ENCODE peak calls at places on chromosomes 13 and 19, in nine cellular contexts. F is KG1; U is T-helper 1 cell; O is NCI-H1417 treated with DMSO at 0.1 percent for 48 hours; E is HFFc6; M is stimulated activated CD4-positive, alpha-beta T cell treated with anti-CD3 and anti-CD28 coated beads, Interleukin-2, amount 100 ng/mL, for 48 hours; I is sigmoid colon; G is mucosa of descending colon; K is stimulated activated CD8-positive, alpha-beta memory T cell treated with anti-CD3 and anti-CD28 coated beads, Interleukin-7, amount 100 ng/mL, for 24 hours. R is an unnamed sample.

GRCh38 chr19:38875656-38876345 is 2.3 kb downstream of the RINL start:
- DNase-seq in F (no peak), U (no peak), O (no peak), E (no peak), M (no peak), I (no peak), G (no peak), K (no peak), R (no peak)

GRCh38 chr19:41927810-41928192 is 448 bp downstream of the ERFL start:
- DNase-seq in F (no peak), U (no peak), O (no peak), E (no peak), M (no peak), I (no peak), G (peak), K (no peak), R (no peak)

GRCh38 chr19:1407662-1408299 is 395 bp downstream of the DAZAP1 start:
- DNase-seq in F (no peak), U (no peak), O (no peak), E (no peak), M (no peak), I (peak), G (peak), K (no peak), R (no peak)

GRCh38 chr13:101231751-101232428 is 184.4 kb downstream of the NALCN start:
- DNase-seq in F (no peak), U (no peak), O (no peak), E (peak), M (no peak), I (no peak), G (no peak), K (no peak), R (no peak)

GRCh38 chr13:98315902-98316301 is 138.8 kb upstream of the RNF113B start:
- DNase-seq in F (no peak), U (no peak), O (no peak), E (no peak), M (no peak), I (no peak), G (no peak), K (no peak), R (no peak)

GRCh38 chr19:11264452-11265176 is 2.3 kb upstream of the DOCK6 start:
- DNase-seq in F (no peak), U (no peak), O (no peak), E (no peak), M (no peak), I (peak), G (peak), K (no peak), R (no peak)

GRCh38 chr19:8389891-8390616 is at the start of gene RAB11B:
- DNase-seq in F (peak), U (peak), O (peak), E (peak), M (peak), I (peak), G (peak), K (peak), R (peak)

GRCh38 chr13:24688901-24689300 is 8.7 kb downstream of the ATP12A start:
- DNase-seq in F (no peak), U (no peak), O (no peak), E (no peak), M (no peak), I (no peak), G (no peak), K (no peak), R (no peak)

GRCh38 chr13:100660761-100661160 is 13.8 kb downstream of the TMTC4 start:
- DNase-seq in F (no peak), U (no peak), O (no peak), E (no peak), M (no peak), I (no peak), G (no peak), K (no peak), R (no peak)

GRCh38 chr13:44448373-44448772 is 74.7 kb downstream of the SERP2 start:
- DNase-seq in F (no peak), U (no peak), O (no peak), E (no peak), M (no peak), I (no peak), G (no peak), K (no peak), R (no peak)

GRCh38 chr19:4258181-4258580 is 11.3 kb downstream of the YJU2 start:
- DNase-seq in F (no peak), U (no peak), O (no peak), E (no peak), M (no peak), I (no peak), G (no peak), K (no peak), R (no peak)

GRCh38 chr13:39877134-39877533 is 221.7 kb downstream of the COG6 start:
- DNase-seq in F (no peak), U (no peak), O (no peak), E (no peak), M (no peak), I (no peak), G (no peak), K (no peak), R (no peak)

GRCh38 chr19:51181913-51182419 is 39.9 kb downstream of the SIGLEC7 start:
- DNase-seq in F (no peak), U (peak), O (no peak), E (no peak), M (no peak), I (no peak), G (no peak), K (no peak), R (no peak)

GRCh38 chr19:17283504-17283996 is 1.8 kb downstream of the ANKLE1 start:
- DNase-seq in F (no peak), U (no peak), O (no peak), E (no peak), M (no peak), I (no peak), G (no peak), K (no peak), R (no peak)

GRCh38 chr19:50896591-50897190 is 14.5 kb downstream of the KLK4 start:
- DNase-seq in F (no peak), U (peak), O (no peak), E (peak), M (no peak), I (no peak), G (no peak), K (no peak), R (no peak)

GRCh38 chr13:48625396-48626076 is 28.2 kb upstream of the CYSLTR2 start:
- DNase-seq in F (no peak), U (no peak), O (no peak), E (no peak), M (no peak), I (no peak), G (no peak), K (no peak), R (no peak)

GRCh38 chr13:81080911-81081454 is 740.1 kb upstream of the SPRY2 start:
- DNase-seq in F (no peak), U (no peak), O (no peak), E (no peak), M (no peak), I (no peak), G (no peak), K (no peak), R (no peak)

GRCh38 chr13:99199541-99200432 is 867 bp upstream of the UBAC2 start:
- DNase-seq in F (no peak), U (no peak), O (no peak), E (no peak), M (no peak), I (peak), G (no peak), K (no peak), R (no peak)

GRCh38 chr13:108188260-108188659 is 27.1 kb downstream of the LIG4 start:
- DNase-seq in F (no peak), U (no peak), O (no peak), E (no peak), M (no peak), I (no peak), G (no peak), K (no peak), R (no peak)

GRCh38 chr13:60220072-60220471 is 56.3 kb upstream of the DIAPH3 start:
- DNase-seq in F (no peak), U (no peak), O (no peak), E (no peak), M (no peak), I (no peak), G (no peak), K (no peak), R (no peak)

GRCh38 chr13:112752711-112753541 is 63.1 kb downstream of the ATP11A start:
- DNase-seq in F (no peak), U (peak), O (no peak), E (no peak), M (peak), I (no peak), G (no peak), K (no peak), R (no peak)

GRCh38 chr13:49840667-49841066 is 48.2 kb upstream of the KPNA3 start:
- DNase-seq in F (no peak), U (no peak), O (no peak), E (no peak), M (no peak), I (no peak), G (no peak), K (no peak), R (no peak)

GRCh38 chr13:54241719-54242118 is 1213.1 kb downstream of the OLFM4 start:
- DNase-seq in F (no peak), U (no peak), O (peak), E (no peak), M (no peak), I (no peak), G (no peak), K (no peak), R (no peak)

GRCh38 chr13:50999641-51000040 is 90.0 kb downstream of the RNASEH2B start:
- DNase-seq in F (no peak), U (no peak), O (no peak), E (no peak), M (no peak), I (peak), G (no peak), K (no peak), R (no peak)

GRCh38 chr13:104571161-104571889 is 1505.1 kb upstream of the SLC10A2 start:
- DNase-seq in F (no peak), U (no peak), O (peak), E (peak), M (no peak), I (peak), G (no peak), K (no peak), R (peak)

GRCh38 chr13:106038752-106039151 is 496.7 kb downstream of the EFNB2 start:
- DNase-seq in F (no peak), U (no peak), O (no peak), E (peak), M (no peak), I (no peak), G (no peak), K (no peak), R (no peak)

GRCh38 chr13:38490657-38491056 is 141.0 kb downstream of the UFM1 start:
- DNase-seq in F (no peak), U (no peak), O (no peak), E (no peak), M (no peak), I (no peak), G (no peak), K (no peak), R (no peak)

GRCh38 chr13:76349700-76350099 is 536.5 kb downstream of the KCTD12 start:
- DNase-seq in F (no peak), U (no peak), O (no peak), E (no peak), M (no peak), I (no peak), G (no peak), K (no peak), R (no peak)